ENCODE peak calls at places on chromosomes 7 and 10, in seven cellular contexts. M, F, Y, U, K, W and Q are unnamed samples.

GRCh38 chr10:75746356-75746755 is 314.9 kb downstream of the LRMDA start:
- DNase-seq in M (no peak), W (no peak), F (no peak), U (no peak), K (no peak), Y (no peak), Q (no peak)

GRCh38 chr7:26153246-26153822 is 1.3 kb downstream of the NFE2L3 start:
- DNase-seq in K (no peak), Y (no peak), W (no peak), U (no peak), M (no peak), F (peak; percentile 23), Q (no peak)

GRCh38 chr7:32093415-32094408 is 23.5 kb upstream of the PDE1C start:
- DNase-seq in M (peak; percentile 28), K (peak; percentile 59), Y (no peak), U (no peak), F (no peak), W (peak; percentile 97), Q (no peak)

GRCh38 chr7:68994841-68995240 is 603.4 kb upstream of the AUTS2 start:
- DNase-seq in W (no peak), F (no peak), U (no peak), Y (no peak), K (no peak), M (no peak), Q (no peak)

GRCh38 chr7:132407764-132408163 is 168.5 kb downstream of the PLXNA4 start:
- DNase-seq in U (no peak), Y (no peak), F (no peak), W (peak; percentile 47), M (no peak), K (no peak), Q (no peak)

GRCh38 chr7:116738378-116738777 is 66.4 kb downstream of the MET start:
- DNase-seq in W (no peak), Y (no peak), M (no peak), K (no peak), U (no peak), F (no peak), Q (no peak)

GRCh38 chr7:7772385-7772784 is 54.0 kb upstream of the RPA3 start:
- DNase-seq in K (no peak), U (no peak), Y (no peak), F (no peak), M (no peak), W (peak; percentile 53), Q (no peak)

GRCh38 chr10:110522365-110522988 is 24.8 kb downstream of the DUSP5 start:
- DNase-seq in M (no peak), K (no peak), F (no peak), U (no peak), Y (no peak), W (peak; percentile 77), Q (no peak)

GRCh38 chr7:128357366-128357662 is 4.2 kb downstream of the PRRT4 start:
- DNase-seq in K (no peak), W (no peak), M (no peak), U (no peak), Y (no peak), F (no peak), Q (no peak)

GRCh38 chr7:264541-265191 is 25.3 kb upstream of the FOXL3 start:
- DNase-seq in F (peak; percentile 75), K (no peak), U (no peak), Y (no peak), M (peak; percentile 18), W (no peak), Q (peak; percentile 58)

GRCh38 chr10:61565819-61566560 is 96.7 kb upstream of the CABCOCO1 start:
- DNase-seq in Y (no peak), F (no peak), W (no peak), K (no peak), M (no peak), U (no peak), Q (no peak)

GRCh38 chr7:128162666-128163065 is 78.4 kb upstream of the LEP start:
- DNase-seq in W (no peak), Y (no peak), M (no peak), F (no peak), U (no peak), K (no peak), Q (no peak)

GRCh38 chr10:69269761-69270160 is 8.5 kb upstream of the HK1 start:
- DNase-seq in K (no peak), U (no peak), M (no peak), F (no peak), W (no peak), Y (no peak), Q (no peak)

GRCh38 chr10:68871105-68871711 is 29.9 kb upstream of the DDX50 start:
- DNase-seq in K (no peak), W (peak; percentile 68), U (peak; percentile 15), F (no peak), Y (no peak), M (peak; percentile 17), Q (no peak)

GRCh38 chr10:132554991-132555647 is 17.5 kb downstream of the INPP5A start:
- DNase-seq in M (no peak), F (peak; percentile 52), W (no peak), K (peak; percentile 66), Y (no peak), U (peak; percentile 36), Q (peak; percentile 76)

GRCh38 chr7:17912536-17913235 is 27.6 kb downstream of the SNX13 start:
- DNase-seq in M (no peak), Y (no peak), U (no peak), K (no peak), W (no peak), F (no peak), Q (no peak)

GRCh38 chr10:92239185-92239599 is 51.7 kb downstream of the CPEB3 start:
- DNase-seq in K (no peak), F (no peak), U (no peak), Y (no peak), W (no peak), M (no peak), Q (no peak)

GRCh38 chr10:18145652-18146051 is 5.4 kb downstream of the CACNB2 start:
- DNase-seq in U (peak; percentile 40), Y (no peak), F (no peak), K (no peak), M (no peak), W (peak; percentile 25), Q (no peak)

GRCh38 chr10:132932461-132933307 is 9.7 kb downstream of the CFAP46 start:
- DNase-seq in U (no peak), Y (no peak), K (no peak), W (no peak), M (no peak), F (no peak), Q (no peak)

GRCh38 chr7:27147211-27148030 is at the start of gene HOXA6:
- DNase-seq in W (no peak), M (peak; percentile 78), Y (no peak), U (peak; percentile 57), F (peak; percentile 81), K (no peak), Q (no peak)

GRCh38 chr10:28840954-28841353 is 163.6 kb downstream of the BAMBI start:
- DNase-seq in K (no peak), W (peak; percentile 45), U (no peak), M (no peak), F (no peak), Y (no peak), Q (no peak)

GRCh38 chr10:679556-679955 is 9.9 kb downstream of the DIP2C start:
- DNase-seq in U (no peak), K (no peak), M (no peak), F (no peak), W (no peak), Y (no peak), Q (no peak)

GRCh38 chr7:139561-140243 is 52.7 kb upstream of the FAM20C start:
- DNase-seq in Y (no peak), M (no peak), U (no peak), F (no peak), K (peak; percentile 11), W (no peak), Q (peak; percentile 39)

GRCh38 chr10:102065561-102066420 is 642 bp downstream of the HPS6 start:
- DNase-seq in F (peak; percentile 35), K (peak; percentile 25), Y (no peak), U (no peak), M (peak; percentile 28), W (no peak), Q (peak; percentile 66)
- H3K27ac ChIP-seq in F (peak overlapping the region; percentile 96), K (peak overlapping the region; percentile 97), Y (peak overlapping the region; percentile 84), U (peak overlapping the region; percentile 73), M (peak overlapping the region; percentile 88), W (peak overlapping the region; percentile 73), Q (peak overlapping the region; percentile 73)

GRCh38 chr7:156616269-156617202 is 24.0 kb upstream of the RNF32 start:
- DNase-seq in F (peak; percentile 58), U (no peak), K (no peak), Y (no peak), M (no peak), W (peak; percentile 15), Q (peak; percentile 65)

GRCh38 chr7:156617215-156617614 is 23.4 kb upstream of the RNF32 start:
- DNase-seq in U (no peak), K (no peak), M (no peak), W (no peak), F (peak; percentile 41), Y (no peak), Q (no peak)

GRCh38 chr7:156618791-156619367 is 21.7 kb upstream of the RNF32 start:
- DNase-seq in M (no peak), K (no peak), Y (no peak), W (no peak), U (no peak), F (no peak), Q (no peak)

GRCh38 chr7:156620246-156620775 is 20.3 kb upstream of the RNF32 start:
- DNase-seq in W (no peak), U (no peak), K (no peak), Y (no peak), F (no peak), M (no peak), Q (no peak)

DNA sequence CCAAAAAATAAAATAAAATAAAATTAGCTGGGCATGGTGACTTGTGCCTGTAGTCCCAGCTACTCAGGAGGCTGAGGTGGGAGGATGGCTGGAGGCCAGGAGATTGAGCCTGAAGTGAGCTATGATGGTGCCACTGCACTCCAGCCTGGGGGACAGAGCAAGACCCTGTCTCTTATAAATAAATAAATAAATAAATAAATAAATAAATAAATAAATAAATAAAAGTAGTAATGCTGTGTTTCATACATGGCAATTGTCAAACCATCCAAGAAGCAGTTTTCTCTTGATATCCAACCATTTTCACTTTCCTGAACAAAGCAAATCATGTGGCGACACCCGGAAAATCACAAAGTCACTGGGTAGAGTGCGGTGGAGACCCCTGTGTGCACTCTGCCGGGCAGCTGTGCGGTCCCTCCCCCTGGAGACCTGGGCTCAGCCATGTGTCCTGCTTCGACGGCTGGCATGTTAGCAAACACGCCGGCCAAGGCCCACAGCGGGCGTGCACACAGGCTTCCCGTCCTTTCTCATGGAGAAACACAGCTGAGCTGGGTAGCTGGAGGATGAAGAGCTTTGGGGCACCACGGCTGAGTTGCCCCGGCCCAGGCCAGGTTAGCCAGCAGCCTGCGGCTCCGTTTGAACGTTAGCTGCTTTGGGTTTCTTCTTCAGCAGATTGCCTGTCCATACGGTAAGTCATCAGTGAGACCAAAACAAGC is 22.3 kb upstream of the RNF32 start:
- DNase-seq in M (no peak), U (no peak), W (no peak), K (no peak), Y (no peak), F (no peak), Q (no peak)
- H3K27me3 ChIP-seq in M (peaks cover 7% of the 10 kb centered on the region), U (no peaks in the 10 kb centered on the region), W (peaks cover 2% of the 10 kb centered on the region), K (peaks cover 63% of the 10 kb centered on the region), Y (peaks cover 9% of the 10 kb centered on the region), F (peaks cover 39% of the 10 kb centered on the region), Q (no peaks in the 10 kb centered on the region)

GRCh38 chr7:105353752-105354328 is 34.9 kb downstream of the SRPK2 start:
- DNase-seq in K (peak; percentile 60), W (peak; percentile 35), M (peak; percentile 27), Y (no peak), U (peak; percentile 20), F (peak; percentile 48), Q (peak; percentile 66)
- H3K27ac ChIP-seq in K (peak overlapping the region; percentile 73), W (peak overlapping the region; percentile 64), M (no peak overlapping the region), Y (peak overlapping the region; percentile 8), U (peak overlapping the region; percentile 79), F (peak overlapping the region; percentile 39), Q (no peak overlapping the region)

GRCh38 chr10:90930971-90931841 is 10.3 kb upstream of the ANKRD1 start:
- DNase-seq in U (peak; percentile 28), W (peak; percentile 99), M (peak; percentile 32), Y (no peak), K (peak; percentile 58), F (no peak), Q (no peak)
- H3K27me3 ChIP-seq in U (no peaks in the 10 kb centered on the region), W (no peaks in the 10 kb centered on the region), M (no peaks in the 10 kb centered on the region), Y (no peaks in the 10 kb centered on the region), K (no peaks in the 10 kb centered on the region), F (peaks cover 10% of the 10 kb centered on the region), Q (no peaks in the 10 kb centered on the region)